ENCODE peak calls at places on chromosome 2, in four cellular contexts. Z, A, W and Y are unnamed samples.

GRCh38 chr2:149219853-149220252 is 110.5 kb upstream of the LYPD6 start:
- DNase-seq in A (no peak), W (no peak), Z (no peak), Y (no peak)

GRCh38 chr2:43224571-43225092 is 1.8 kb downstream of the ZFP36L2 start:
- DNase-seq in A (peak; percentile 49), Z (no peak), W (no peak), Y (no peak)

GRCh38 chr2:219059725-219060682 is 717 bp downstream of the IHH start:
- DNase-seq in Z (no peak), W (no peak), A (no peak), Y (no peak)

GRCh38 chr2:101616411-101616810 is 81.1 kb upstream of the MAP4K4 start:
- DNase-seq in W (no peak), A (no peak), Z (no peak), Y (no peak)

GRCh38 chr2:188196343-188197008 is 95.2 kb upstream of the GULP1 start:
- DNase-seq in Z (no peak), A (no peak), W (no peak), Y (no peak)

GRCh38 chr2:73701968-73702665 is 35.0 kb downstream of the TPRKB start:
- DNase-seq in A (no peak), Z (no peak), W (no peak), Y (no peak)

GRCh38 chr2:43605079-43605655 is 9.3 kb upstream of the THADA start:
- DNase-seq in Z (peak; percentile 49), A (peak; percentile 53), W (no peak), Y (peak; percentile 62)

GRCh38 chr2:203804766-203805484 is 62.6 kb upstream of the CTLA4 start:
- DNase-seq in Z (no peak), W (no peak), A (peak; percentile 51), Y (no peak)

GRCh38 chr2:192585418-192585817 is 390.7 kb upstream of the TMEFF2 start:
- DNase-seq in A (no peak), W (no peak), Z (no peak), Y (no peak)

GRCh38 chr2:188129677-188130076 is 162.0 kb upstream of the GULP1 start:
- DNase-seq in A (no peak), W (no peak), Z (no peak), Y (no peak)

GRCh38 chr2:39481611-39482010 is 44.5 kb upstream of the MAP4K3 start:
- DNase-seq in W (no peak), Z (no peak), A (peak; percentile 72), Y (no peak)

GRCh38 chr2:144942516-144943256 is 422.8 kb upstream of the ZEB2 start:
- DNase-seq in W (no peak), Z (no peak), A (peak; percentile 81), Y (peak; percentile 43)

GRCh38 chr2:71785550-71785951 is 332.2 kb downstream of the DYSF start:
- DNase-seq in Z (no peak), W (no peak), A (no peak), Y (no peak)

GRCh38 chr2:239307921-239308620 is 92.7 kb downstream of the HDAC4 start:
- DNase-seq in Z (no peak), A (no peak), W (no peak), Y (no peak)

GRCh38 chr2:106192752-106193490 is 1.2 kb downstream of the UXS1 start:
- DNase-seq in W (peak; percentile 47), Z (peak; percentile 43), A (peak; percentile 76), Y (no peak)

GRCh38 chr2:98281607-98282006 is 64.6 kb upstream of the CNGA3 start:
- DNase-seq in A (no peak), W (no peak), Z (no peak), Y (no peak)

GRCh38 chr2:219380926-219381325 is 6.8 kb downstream of the DNPEP start:
- DNase-seq in A (no peak), W (no peak), Z (no peak), Y (peak; percentile 23)

GRCh38 chr2:177391822-177392372 is 676 bp upstream of the AGPS start:
- DNase-seq in A (no peak), W (no peak), Z (no peak), Y (peak; percentile 46)

GRCh38 chr2:75020476-75020875 is 62.0 kb downstream of the POLE4 start:
- DNase-seq in Z (no peak), A (no peak), W (no peak), Y (no peak)

GRCh38 chr2:60641866-60642788 is 88.7 kb upstream of the BCL11A start:
- DNase-seq in A (peak; percentile 49), Z (peak; percentile 64), W (no peak), Y (peak; percentile 82)

GRCh38 chr2:109481196-109481555 is 132.6 kb downstream of the SEPTIN10 start:
- DNase-seq in W (no peak), Z (peak; percentile 91), A (no peak), Y (no peak)